ENCODE peak calls at places on chromosomes 6 and 20, in eight cellular contexts. F, T, D, G, X, C, V and W are unnamed samples.

GRCh38 chr6:14883921-14884320 is 361.9 kb upstream of the JARID2 start:
- DNase-seq in F (peak), T (peak), D (no peak), G (no peak), X (peak), C (no peak), V (no peak), W (no peak)

GRCh38 chr6:133764011-133764812 is 124.7 kb upstream of the TCF21 start:
- DNase-seq in F (no peak), T (peak), D (peak), G (no peak), X (peak), C (no peak), V (no peak), W (peak)

GRCh38 chr6:23446394-23447001 is 679.5 kb upstream of the NRSN1 start:
- DNase-seq in F (peak), T (peak), D (peak), G (peak), X (peak), C (peak), V (no peak), W (peak)

GRCh38 chr20:44495257-44495656 is 19.6 kb downstream of the TTPAL start:
- DNase-seq in F (no peak), T (peak), D (peak), G (no peak), X (peak), C (no peak), V (no peak), W (peak)

GRCh38 chr20:36090223-36090622 is 64.3 kb upstream of the EPB41L1 start:
- DNase-seq in F (no peak), T (no peak), D (no peak), G (no peak), X (no peak), C (no peak), V (no peak), W (no peak)

GRCh38 chr20:36573798-36574277 is 441 bp downstream of the TGIF2 start:
- DNase-seq in F (no peak), T (peak), D (peak), G (peak), X (no peak), C (no peak), V (peak), W (no peak)

GRCh38 chr20:15224199-15224598 is 886.8 kb upstream of the FLRT3 start:
- DNase-seq in F (no peak), T (no peak), D (no peak), G (no peak), X (no peak), C (no peak), V (no peak), W (no peak)

GRCh38 chr6:44664716-44665115 is 277.2 kb downstream of the CDC5L start:
- DNase-seq in F (no peak), T (peak), D (no peak), G (no peak), X (peak), C (no peak), V (no peak), W (no peak)

GRCh38 chr20:63843778-63844177 is 12.7 kb upstream of the ZBTB46 start:
- DNase-seq in F (no peak), T (no peak), D (no peak), G (no peak), X (no peak), C (no peak), V (no peak), W (no peak)

GRCh38 chr20:6053776-6054688 is at the start of gene LRRN4:
- DNase-seq in F (peak), T (peak), D (peak), G (no peak), X (peak), C (peak), V (no peak), W (peak)

GRCh38 chr6:134299236-134299635 is 18.7 kb downstream of the SGK1 start:
- DNase-seq in F (no peak), T (peak), D (no peak), G (peak), X (peak), C (no peak), V (no peak), W (peak)

DNA sequence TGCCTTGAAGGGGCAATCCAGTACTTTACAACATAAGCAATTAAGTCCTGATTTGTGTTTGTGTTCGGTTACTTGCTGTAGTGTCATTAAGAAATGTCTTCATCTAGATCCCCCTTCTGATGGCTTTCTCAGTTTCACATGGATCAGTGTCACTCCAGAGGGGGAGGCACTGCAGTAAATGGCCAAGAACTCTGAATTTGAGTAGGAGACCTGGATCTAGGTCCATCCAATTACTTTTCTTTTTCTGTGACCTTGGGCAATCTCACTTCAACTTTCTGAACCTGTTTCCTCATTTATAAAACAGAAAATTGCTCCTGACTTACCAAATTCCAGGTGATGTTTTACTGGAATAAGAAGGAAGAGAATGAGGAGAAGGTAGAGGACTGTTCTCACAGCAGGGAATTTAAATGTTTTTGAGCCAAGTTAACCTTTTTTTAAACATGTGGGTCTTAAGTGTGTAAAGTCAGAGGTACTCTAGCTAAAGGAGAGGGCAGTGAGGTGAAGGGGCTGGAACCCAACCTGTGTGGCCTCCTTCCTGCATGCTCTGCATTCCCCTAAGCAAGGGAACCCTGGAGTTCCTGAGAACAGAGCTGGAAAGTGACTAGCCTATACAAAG is 285.5 kb downstream of the HACE1 start:
- DNase-seq in F (no peak), T (no peak), D (no peak), G (no peak), X (no peak), C (no peak), V (no peak), W (no peak)
- H2AFZ ChIP-seq in F (no peak), T (no peak), D (no peak), G (no peak), X (no peak), C (no peak), V (no peak), W (no peak)

DNA sequence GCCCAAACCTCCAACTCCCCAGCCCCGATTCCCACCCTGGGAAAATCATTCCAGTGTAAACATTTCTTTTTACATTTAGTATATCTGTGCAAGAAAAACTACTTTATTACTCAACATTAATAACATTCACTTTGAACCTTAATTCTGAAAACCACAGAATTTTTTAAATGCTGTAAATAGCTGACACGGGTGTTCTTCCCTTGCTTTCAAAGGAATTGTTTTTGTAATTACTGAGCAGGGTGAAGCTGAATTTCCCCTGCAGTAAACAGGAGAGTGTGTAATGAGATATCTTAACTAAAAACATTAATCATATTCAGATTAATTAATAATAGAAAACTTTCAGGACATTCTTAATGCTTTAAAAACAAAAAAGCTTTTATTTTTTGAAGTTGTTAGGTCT is 99.3 kb upstream of the CITED2 start:
- DNase-seq in F (no peak), T (no peak), D (no peak), G (no peak), X (no peak), C (no peak), V (no peak), W (no peak)
- H2AFZ ChIP-seq in F (no peak), T (no peak), D (peak), G (no peak), X (peak), C (no peak), V (no peak), W (no peak)

GRCh38 chr6:88360203-88360797 is 194.2 kb upstream of the CNR1 start:
- DNase-seq in F (no peak), T (no peak), D (peak), G (no peak), X (no peak), C (no peak), V (no peak), W (peak)

GRCh38 chr6:88361754-88362153 is 195.6 kb upstream of the CNR1 start:
- DNase-seq in F (no peak), T (no peak), D (no peak), G (no peak), X (no peak), C (no peak), V (no peak), W (no peak)

GRCh38 chr6:88358846-88359245 is 192.7 kb upstream of the CNR1 start:
- DNase-seq in F (no peak), T (no peak), D (peak), G (no peak), X (no peak), C (no peak), V (no peak), W (no peak)

GRCh38 chr6:88361298-88361697 is 195.2 kb upstream of the CNR1 start:
- DNase-seq in F (no peak), T (no peak), D (no peak), G (no peak), X (no peak), C (no peak), V (no peak), W (no peak)

DNA sequence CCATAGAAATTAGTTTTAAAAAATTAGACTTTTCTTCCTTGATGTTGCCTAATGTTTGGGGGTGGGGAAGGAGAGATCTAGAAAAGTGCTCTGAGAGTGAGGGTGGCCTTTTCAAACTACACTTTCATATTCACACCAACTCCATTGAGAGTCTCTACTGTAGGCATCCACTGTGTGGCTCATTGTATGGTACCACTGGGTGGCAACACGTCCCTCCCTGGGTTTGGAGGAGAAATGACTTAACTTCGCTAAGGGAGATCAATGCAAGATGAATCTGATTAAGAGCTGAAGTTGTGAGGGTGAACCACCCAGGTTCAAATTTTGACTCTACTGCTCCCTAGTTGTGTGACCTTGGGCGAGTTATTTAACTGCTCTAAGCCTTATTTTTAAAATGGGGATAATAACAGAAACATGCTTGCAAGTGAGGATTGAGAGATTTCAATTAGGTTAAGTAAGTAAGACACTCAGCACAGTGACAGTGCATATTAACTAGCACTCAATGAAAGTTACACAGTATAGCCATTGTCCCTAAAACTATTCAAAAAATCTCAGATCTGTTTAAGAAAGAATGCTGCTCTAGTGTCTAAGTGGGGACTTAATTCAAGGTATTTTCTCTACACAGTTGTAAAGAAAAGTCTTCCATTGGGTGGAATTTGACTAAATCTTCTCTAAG is 193.5 kb upstream of the CNR1 start:
- DNase-seq in F (peak), T (no peak), D (no peak), G (no peak), X (no peak), C (no peak), V (no peak), W (no peak)
- H2AFZ ChIP-seq in F (no peak), T (no peak), D (no peak), G (no peak), X (no peak), C (no peak), V (no peak), W (no peak)

GRCh38 chr6:11656486-11656885 is 118.9 kb downstream of the TMEM170B start:
- DNase-seq in F (no peak), T (no peak), D (no peak), G (no peak), X (no peak), C (no peak), V (no peak), W (no peak)

GRCh38 chr6:11650297-11650696 is 112.7 kb downstream of the TMEM170B start:
- DNase-seq in F (peak), T (peak), D (no peak), G (peak), X (peak), C (no peak), V (no peak), W (peak)

GRCh38 chr6:11653028-11653583 is 115.6 kb downstream of the TMEM170B start:
- DNase-seq in F (no peak), T (peak), D (peak), G (peak), X (peak), C (no peak), V (no peak), W (peak)

GRCh38 chr6:11650711-11651110 is 113.2 kb downstream of the TMEM170B start:
- DNase-seq in F (no peak), T (peak), D (no peak), G (no peak), X (no peak), C (no peak), V (no peak), W (peak)

GRCh38 chr6:11654876-11655275 is 117.3 kb downstream of the TMEM170B start:
- DNase-seq in F (no peak), T (peak), D (no peak), G (peak), X (peak), C (no peak), V (no peak), W (no peak)
- H2AFZ ChIP-seq in F (peak), T (no peak), D (peak), G (no peak), X (no peak), C (peak), V (no peak), W (no peak)

DNA sequence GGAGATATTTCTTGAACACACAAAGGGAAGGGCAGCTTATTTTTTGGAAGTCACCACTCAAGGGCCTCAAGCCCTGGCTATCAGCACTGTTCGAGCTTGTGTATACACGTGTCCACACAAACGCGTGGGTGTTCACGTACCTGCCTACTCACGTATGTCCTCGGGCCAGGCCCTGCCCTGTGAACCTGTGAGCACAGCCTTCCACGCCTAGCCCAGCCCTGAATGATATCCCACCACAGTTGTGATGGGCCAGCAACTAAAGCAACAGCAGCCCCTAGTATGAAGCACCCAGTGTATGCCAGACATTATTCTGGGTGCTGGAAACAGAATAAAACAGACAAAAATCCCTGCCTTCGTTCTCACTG is 2.0 kb downstream of the ACTL10 start:
- DNase-seq in F (no peak), T (no peak), D (no peak), G (no peak), X (no peak), C (no peak), V (no peak), W (no peak)
- H2AFZ ChIP-seq in F (no peak), T (no peak), D (no peak), G (no peak), X (no peak), C (no peak), V (no peak), W (no peak)

DNA sequence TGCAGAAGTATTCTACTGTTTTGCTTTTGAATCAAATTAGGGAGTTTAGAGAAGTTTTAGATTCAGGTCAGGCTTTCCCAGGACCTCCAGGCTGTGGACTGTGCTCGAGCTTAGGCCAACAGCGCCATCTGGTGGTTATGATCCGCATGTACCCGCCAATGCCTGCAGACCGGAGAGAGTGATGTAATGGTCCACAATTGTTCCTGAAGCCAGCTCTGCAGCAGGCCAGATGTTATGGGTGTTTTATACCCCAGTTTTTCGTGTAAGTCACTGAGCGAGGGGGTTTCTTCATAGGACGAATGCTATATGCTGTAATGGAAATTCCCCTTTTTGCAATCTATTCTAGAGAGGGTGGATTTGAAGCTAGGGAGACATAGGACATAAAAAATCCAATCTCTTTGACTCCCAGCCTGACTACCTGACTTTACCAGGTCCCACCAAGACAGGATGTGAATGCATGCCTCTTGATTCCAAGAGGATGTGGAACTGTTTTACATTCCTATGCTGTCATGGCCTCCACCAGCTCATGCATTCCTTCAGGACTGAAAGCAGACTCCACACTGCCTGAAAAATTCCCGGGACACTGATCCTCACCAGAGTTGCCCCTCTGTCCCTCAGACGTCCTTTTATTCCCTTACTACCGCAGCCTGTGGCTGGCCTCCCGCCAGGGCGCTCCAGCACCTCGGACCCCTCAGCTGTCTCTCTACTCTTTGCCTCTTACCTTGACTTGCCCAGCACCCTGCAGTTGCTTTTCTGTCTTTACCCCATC is 41.2 kb upstream of the LY86 start:
- DNase-seq in F (peak), T (peak), D (peak), G (peak), X (peak), C (peak), V (peak), W (peak)
- H2AFZ ChIP-seq in F (peak), T (no peak), D (peak), G (peak), X (peak), C (no peak), V (no peak), W (peak)

GRCh38 chr6:103122766-103123601 is 1729.5 kb downstream of the GRIK2 start:
- DNase-seq in F (peak), T (peak), D (peak), G (peak), X (peak), C (peak), V (peak), W (peak)
- H2AFZ ChIP-seq in F (peak), T (no peak), D (peak), G (no peak), X (no peak), C (peak), V (no peak), W (no peak)

DNA sequence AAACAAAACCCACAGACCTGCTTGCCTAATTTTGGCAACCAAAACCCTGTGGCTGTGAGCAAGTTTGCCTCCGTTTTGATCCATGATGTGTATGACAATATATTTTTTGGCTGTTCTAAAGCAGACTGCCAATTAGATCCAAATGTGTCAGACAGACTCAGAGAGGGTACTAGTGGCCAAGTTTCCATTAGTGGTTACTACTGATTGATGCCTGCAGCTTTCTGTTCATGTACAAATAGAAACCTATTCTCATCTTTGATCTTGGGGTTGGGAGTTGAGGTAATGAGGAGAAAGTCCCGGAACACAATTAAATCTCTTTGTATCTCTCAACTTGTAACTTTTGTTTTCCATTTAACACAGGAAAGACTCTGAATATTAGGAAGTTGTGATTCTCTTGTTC is 100.9 kb downstream of the RNF144B start:
- DNase-seq in F (no peak), T (no peak), D (peak), G (no peak), X (no peak), C (no peak), V (no peak), W (no peak)
- H2AFZ ChIP-seq in F (no peak), T (no peak), D (peak), G (no peak), X (no peak), C (no peak), V (no peak), W (no peak)

DNA sequence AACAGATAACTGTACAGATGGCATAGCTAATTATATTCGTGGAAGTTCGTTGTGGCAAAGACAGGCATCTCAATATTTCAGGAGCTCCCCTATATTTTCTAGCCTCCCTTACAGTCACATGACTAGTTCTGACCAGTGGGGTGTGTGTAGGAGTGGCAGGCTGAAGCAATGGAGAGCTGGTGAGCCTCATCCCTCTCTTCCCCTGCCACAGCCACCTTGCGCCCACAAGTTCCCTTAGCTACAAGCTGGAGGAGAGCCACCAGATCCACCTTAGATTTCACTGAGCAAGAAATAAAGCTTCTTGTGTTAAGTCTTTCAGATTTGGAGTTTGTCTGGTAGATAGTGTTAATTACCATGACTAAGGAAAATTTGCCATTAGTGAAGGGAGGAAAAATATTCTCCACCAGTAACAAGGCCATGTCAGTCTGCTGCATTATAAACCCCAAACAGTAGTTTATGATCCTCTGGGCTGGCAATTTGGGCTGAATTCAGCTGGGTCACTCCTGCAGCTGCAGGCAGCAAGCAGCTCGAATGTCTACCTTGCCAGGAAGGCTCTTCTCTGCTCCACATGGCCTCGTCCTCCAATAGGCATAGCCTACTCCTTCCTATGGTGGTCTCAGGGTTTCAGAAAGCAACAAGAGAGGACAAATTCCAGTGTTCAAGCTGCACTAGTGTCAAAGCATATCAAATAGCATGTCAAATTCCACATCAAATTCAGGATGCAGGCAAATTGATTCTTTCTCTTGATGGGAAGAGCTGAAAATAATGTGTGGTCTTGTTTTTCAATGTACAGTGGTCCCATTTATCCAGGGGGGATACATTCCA is 7.4 kb upstream of the RBCK1 start:
- DNase-seq in F (no peak), T (no peak), D (peak), G (no peak), X (no peak), C (no peak), V (peak), W (no peak)
- H2AFZ ChIP-seq in F (peak), T (no peak), D (peak), G (no peak), X (peak), C (peak), V (peak), W (no peak)